ENCODE peak calls at places on chromosomes 4 and X, in nine cellular contexts. S is GM23338, V is left lung, H is HL-60, D is testis, Z is mammary epithelial cell, L is endodermal cell, I is OCI-LY7, R is spleen. A is an unnamed sample.

GRCh38 chr4:25749150-25749794 is 93.6 kb downstream of the SLC34A2 start:
- DNase-seq in S (no peak), V (no peak), H (no peak), D (no peak), Z (no peak), L (no peak), I (no peak), R (no peak), A (no peak)

GRCh38 chrX:17553451-17553850 is 178.5 kb downstream of the NHS start:
- DNase-seq in S (peak; percentile 41), V (no peak), H (no peak), D (no peak), Z (peak; percentile 90), L (peak; percentile 70), I (no peak), R (no peak), A (no peak)

GRCh38 chrX:19889582-19890342 is 2.4 kb upstream of the SH3KBP1 start:
- DNase-seq in S (no peak), V (no peak), H (no peak), D (peak; percentile 51), Z (peak; percentile 76), L (peak; percentile 58), I (no peak), R (no peak), A (peak; percentile 64)

GRCh38 chr4:67531349-67531748 is 14.0 kb downstream of the CENPC start:
- DNase-seq in S (no peak), V (no peak), H (no peak), D (no peak), Z (no peak), L (no peak), I (no peak), R (no peak), A (no peak)

GRCh38 chr4:110091426-110091825 is 107.0 kb downstream of the ELOVL6 start:
- DNase-seq in S (no peak), V (no peak), H (no peak), D (no peak), Z (peak; percentile 88), L (no peak), I (no peak), R (no peak), A (no peak)

GRCh38 chrX:103362504-103362903 is 6.2 kb downstream of the TCEAL9 start:
- DNase-seq in S (peak; percentile 71), V (no peak), H (no peak), D (no peak), Z (no peak), L (no peak), I (no peak), R (no peak), A (no peak)

GRCh38 chr4:101328063-101328602 is 19.2 kb downstream of the PPP3CA start:
- DNase-seq in S (peak; percentile 21), V (no peak), H (no peak), D (no peak), Z (no peak), L (no peak), I (no peak), R (no peak), A (no peak)

GRCh38 chrX:114797494-114797893 is 213.6 kb downstream of the HTR2C start:
- DNase-seq in S (no peak), V (no peak), H (no peak), D (no peak), Z (peak; percentile 17), L (no peak), I (no peak), R (no peak), A (no peak)

GRCh38 chrX:108437789-108438623 is at the start of gene COL4A6:
- DNase-seq in S (peak; percentile 76), V (no peak), H (no peak), D (peak; percentile 38), Z (peak; percentile 59), L (peak; percentile 90), I (no peak), R (no peak), A (no peak)

GRCh38 chr4:20456416-20456815 is 204.7 kb downstream of the SLIT2 start:
- DNase-seq in S (peak; percentile 8), V (no peak), H (no peak), D (no peak), Z (no peak), L (no peak), I (no peak), R (no peak), A (no peak)

GRCh38 chrX:23732704-23733103 is 10.4 kb downstream of the ACOT9 start:
- DNase-seq in S (no peak), V (no peak), H (no peak), D (no peak), Z (no peak), L (no peak), I (peak; percentile 2), R (no peak), A (peak; percentile 52)

GRCh38 chrX:34866636-34867035 is 76.0 kb upstream of the FAM47B start:
- DNase-seq in S (no peak), V (no peak), H (no peak), D (no peak), Z (no peak), L (no peak), I (no peak), R (no peak), A (no peak)

GRCh38 chrX:13078739-13079444 is 34.5 kb upstream of the FAM9C start:
- DNase-seq in S (no peak), V (no peak), H (peak; percentile 60), D (peak; percentile 30), Z (no peak), L (no peak), I (no peak), R (no peak), A (no peak)

GRCh38 chr4:71441186-71442169 is 102.7 kb downstream of the SLC4A4 start:
- DNase-seq in S (no peak), V (no peak), H (no peak), D (no peak), Z (peak; percentile 12), L (no peak), I (no peak), R (no peak), A (no peak)

GRCh38 chr4:1201851-1202525 is 29.6 kb upstream of the SPON2 start:
- DNase-seq in S (no peak), V (peak; percentile 60), H (peak; percentile 85), D (peak; percentile 56), Z (no peak), L (peak; percentile 30), I (peak; percentile 54), R (peak; percentile 92), A (peak; percentile 75)

DNA sequence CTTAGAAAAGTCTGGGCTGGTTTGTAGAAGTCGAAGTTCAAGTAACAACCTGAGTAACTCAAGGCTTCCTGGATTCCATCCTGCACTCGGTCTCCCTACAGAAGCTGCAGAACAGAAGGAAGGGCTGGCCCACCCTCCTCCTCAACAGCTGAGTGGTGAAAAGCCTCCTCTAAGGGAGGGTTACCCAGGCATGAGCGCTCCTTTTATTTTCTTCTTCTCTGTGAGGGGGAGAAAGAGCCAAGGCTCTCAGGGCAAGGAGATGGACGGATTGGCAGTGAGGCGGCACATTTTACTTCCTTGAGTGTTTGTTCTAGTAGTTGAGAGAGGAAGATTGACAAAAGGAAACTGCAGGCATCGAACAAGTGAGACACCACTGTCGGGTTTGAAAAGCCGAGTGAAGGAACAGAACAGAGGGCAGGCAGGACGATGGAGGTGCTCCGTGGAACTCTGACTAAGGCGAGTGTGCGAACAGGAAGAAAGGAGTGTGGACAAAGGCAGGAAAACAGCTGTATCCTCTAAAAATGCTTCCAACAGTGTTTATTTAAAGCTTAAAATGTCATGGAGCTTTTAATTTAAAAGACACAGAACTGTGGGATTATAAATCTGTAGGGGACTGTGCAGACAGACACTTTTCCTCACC is 38.4 kb upstream of the STS start:
- DNase-seq in S (no peak), V (no peak), H (no peak), D (no peak), Z (no peak), L (no peak), I (peak; percentile 59), R (no peak), A (no peak)
- H3K4me3 ChIP-seq in S (no peak overlapping the region), V (no peak overlapping the region), H (no peak overlapping the region), D (no peak overlapping the region), Z (no peak overlapping the region), L (no peak overlapping the region), I (peak overlapping the region; percentile 52), R (no peak overlapping the region), A (peak overlapping the region; percentile 28)

GRCh38 chr4:37741564-37741963 is 55.4 kb upstream of the RELL1 start:
- DNase-seq in S (no peak), V (no peak), H (no peak), D (no peak), Z (no peak), L (no peak), I (no peak), R (no peak), A (no peak)

GRCh38 chr4:37737456-37737855 is 51.3 kb upstream of the RELL1 start:
- DNase-seq in S (no peak), V (no peak), H (no peak), D (no peak), Z (peak; percentile 63), L (no peak), I (no peak), R (no peak), A (no peak)

GRCh38 chr4:37745946-37746345 is 59.8 kb upstream of the RELL1 start:
- DNase-seq in S (no peak), V (no peak), H (no peak), D (no peak), Z (no peak), L (no peak), I (no peak), R (no peak), A (no peak)

GRCh38 chr4:37742149-37742548 is 56.0 kb upstream of the RELL1 start:
- DNase-seq in S (no peak), V (no peak), H (no peak), D (no peak), Z (peak; percentile 26), L (no peak), I (no peak), R (no peak), A (no peak)
- TF ChIP-seq CTCF in S (no peak), V (no peak), H (no peak), D (no peak), Z (peak; percentile 15), L (peak; percentile 36), I (no peak), R (no peak), A (no peak)

GRCh38 chr4:150142831-150143230 is 64.6 kb downstream of the DCLK2 start:
- DNase-seq in S (no peak), V (no peak), H (no peak), D (no peak), Z (no peak), L (no peak), I (no peak), R (no peak), A (no peak)
- H3K4me3 ChIP-seq in S (no peak overlapping the region), V (no peak overlapping the region), H (no peak overlapping the region), D (no peak overlapping the region), Z (no peak overlapping the region), L (no peak overlapping the region), I (no peak overlapping the region), R (no peak overlapping the region), A (no peak overlapping the region)

DNA sequence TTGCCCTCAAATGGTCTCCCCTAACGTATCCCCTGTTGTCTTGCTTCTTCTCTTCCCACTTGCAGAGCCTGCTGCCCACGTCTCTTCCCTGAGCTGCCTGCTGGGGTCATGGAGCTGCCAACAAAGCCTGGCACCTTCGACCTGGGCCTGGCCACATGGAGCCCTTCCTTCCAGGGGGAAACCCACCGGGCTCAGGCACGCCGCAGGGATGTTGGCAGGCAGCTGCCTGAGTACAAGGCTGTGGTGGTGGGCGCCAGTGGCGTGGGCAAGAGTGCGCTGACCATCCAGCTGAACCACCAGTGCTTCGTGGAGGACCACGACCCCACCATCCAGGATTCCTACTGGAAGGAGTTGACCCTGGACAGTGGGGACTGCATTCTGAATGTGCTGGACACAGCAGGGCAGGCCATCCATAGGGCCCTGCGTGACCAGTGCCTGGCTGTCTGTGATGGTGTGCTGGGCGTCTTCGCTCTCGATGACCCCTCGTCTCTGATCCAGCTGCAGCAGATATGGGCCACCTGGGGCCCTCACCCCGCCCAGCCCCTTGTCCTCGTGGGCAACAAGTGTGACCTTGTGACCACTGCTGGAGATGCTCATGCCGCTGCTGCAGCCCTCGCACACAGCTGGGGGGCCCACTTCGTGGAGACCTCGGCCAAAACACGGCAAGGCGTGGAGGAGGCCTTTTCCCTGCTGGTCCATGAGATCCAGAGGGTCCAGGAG is 2.9 kb downstream of the ERAS start:
- DNase-seq in S (no peak), V (no peak), H (no peak), D (no peak), Z (no peak), L (no peak), I (no peak), R (no peak), A (no peak)
- TF ChIP-seq CTCF in S (no peak), V (no peak), H (no peak), D (no peak), Z (no peak), L (no peak), I (no peak), R (no peak), A (no peak)

A was measured in GM12864.